ENCODE peak calls at places on chromosomes 16 and 17, in six cellular contexts. N is HCT116, L is H1, D is NT2/D1, U is K562, P is HepG2. A is an unnamed sample.

GRCh38 chr17:81808778-81809555 is 5.0 kb downstream of the GCGR start:
- DNase-seq in U (no peak), N (no peak), L (no peak), D (no peak), P (no peak), A (no peak)

GRCh38 chr17:58113947-58114346 is 30.7 kb downstream of the DYNLL2 start:
- DNase-seq in D (no peak), N (no peak), P (no peak), L (no peak), U (no peak), A (no peak)

GRCh38 chr17:63927464-63928171 is 4.5 kb downstream of the CD79B start:
- DNase-seq in D (no peak), N (no peak), P (no peak), U (no peak), L (no peak), A (no peak)

GRCh38 chr16:85202631-85203461 is 90.6 kb upstream of the CIBAR2 start:
- DNase-seq in N (no peak), L (no peak), D (peak; percentile 50), U (no peak), P (no peak), A (no peak)

GRCh38 chr17:957856-958421 is 21.6 kb downstream of the NXN start:
- DNase-seq in N (no peak), L (no peak), P (no peak), U (no peak), D (no peak), A (no peak)

GRCh38 chr17:17682737-17683675 is 1.7 kb downstream of the RAI1 start:
- DNase-seq in P (no peak), U (peak; percentile 27), N (no peak), L (no peak), D (no peak), A (no peak)

GRCh38 chr16:81694494-81695285 is 84.4 kb upstream of the PLCG2 start:
- DNase-seq in U (no peak), D (no peak), N (no peak), L (no peak), P (no peak), A (no peak)

GRCh38 chr17:78933959-78934568 is 8.9 kb upstream of the TIMP2 start:
- DNase-seq in U (no peak), D (no peak), N (no peak), P (peak; percentile 77), L (peak; percentile 63), A (no peak)

GRCh38 chr16:77336637-77337036 is 98.2 kb downstream of the ADAMTS18 start:
- DNase-seq in N (no peak), L (no peak), D (peak; percentile 23), P (no peak), U (no peak), A (no peak)

GRCh38 chr16:63287411-63287810 is 1251.2 kb upstream of the CDH8 start:
- DNase-seq in L (no peak), D (no peak), P (no peak), N (no peak), U (no peak), A (no peak)

GRCh38 chr16:22270525-22270924 is 26.7 kb upstream of the POLR3E start:
- DNase-seq in D (no peak), L (no peak), U (no peak), N (no peak), P (no peak), A (no peak)

DNA sequence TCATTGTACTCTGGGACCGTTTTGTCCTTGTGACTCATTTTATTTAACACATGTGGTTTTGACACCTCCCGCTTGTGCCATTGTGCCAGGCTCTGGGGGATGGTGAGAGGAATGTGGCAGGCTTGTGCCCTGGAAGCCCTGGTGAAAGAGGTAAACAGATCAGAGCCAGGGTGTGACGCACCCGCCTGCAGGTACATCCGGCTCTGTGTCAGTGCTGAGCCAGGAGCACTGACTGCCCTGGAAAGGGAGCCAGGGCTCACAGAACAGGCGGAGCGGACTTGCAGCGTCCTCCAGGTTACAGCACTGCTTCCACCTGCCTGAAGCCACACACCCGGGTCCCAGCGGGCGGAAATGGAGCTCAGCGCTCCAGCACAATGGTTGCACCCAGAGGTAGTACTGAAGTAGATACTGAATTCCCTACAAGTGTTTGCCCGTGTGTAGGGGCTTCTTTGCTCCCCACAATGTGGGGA is 30.6 kb downstream of the CDRT15 start:
- DNase-seq in U (no peak), D (no peak), L (no peak), P (no peak), N (peak; percentile 86), A (no peak)
- TF ChIP-seq ZNF274 in U (no peak), D (no peak), L (no peak), P (no peak), N (no peak), A (no peak)

GRCh38 chr17:29616300-29617048 is 6.2 kb downstream of the CORO6 start:
- DNase-seq in D (no peak), U (no peak), P (no peak), N (no peak), L (no peak), A (no peak)

GRCh38 chr17:29615048-29615385 is 7.7 kb downstream of the CORO6 start:
- DNase-seq in U (peak; percentile 47), N (no peak), D (no peak), L (no peak), P (no peak), A (no peak)

GRCh38 chr17:29614345-29615047 is 8.2 kb downstream of the CORO6 start:
- DNase-seq in U (no peak), L (no peak), P (no peak), D (no peak), N (no peak), A (no peak)

GRCh38 chr17:29617125-29617480 is 5.6 kb downstream of the CORO6 start:
- DNase-seq in P (peak; percentile 80), L (peak; percentile 91), U (peak; percentile 61), D (no peak), N (peak; percentile 67), A (no peak)

GRCh38 chr17:29615492-29616299 is 7.0 kb downstream of the CORO6 start:
- DNase-seq in N (no peak), P (peak; percentile 72), D (peak; percentile 55), L (peak; percentile 92), U (peak; percentile 98), A (no peak)
- TF ChIP-seq ZNF274 in N (no peak), P (peak; percentile 77), D (no peak), L (no peak), U (no peak), A (no peak)

GRCh38 chr17:6376901-6377300 is 58.0 kb downstream of the AIPL1 start:
- DNase-seq in N (no peak), P (no peak), L (no peak), U (no peak), D (no peak), A (no peak)

GRCh38 chr17:6374271-6374691 is 60.6 kb downstream of the AIPL1 start:
- DNase-seq in L (no peak), P (no peak), U (no peak), N (peak; percentile 61), D (no peak), A (no peak)

GRCh38 chr17:6381052-6381451 is 53.9 kb downstream of the AIPL1 start:
- DNase-seq in L (no peak), D (no peak), N (no peak), U (no peak), P (no peak), A (no peak)

GRCh38 chr17:6374761-6375312 is 60.1 kb downstream of the AIPL1 start:
- DNase-seq in U (no peak), N (peak; percentile 57), P (no peak), D (no peak), L (peak; percentile 61), A (no peak)

DNA sequence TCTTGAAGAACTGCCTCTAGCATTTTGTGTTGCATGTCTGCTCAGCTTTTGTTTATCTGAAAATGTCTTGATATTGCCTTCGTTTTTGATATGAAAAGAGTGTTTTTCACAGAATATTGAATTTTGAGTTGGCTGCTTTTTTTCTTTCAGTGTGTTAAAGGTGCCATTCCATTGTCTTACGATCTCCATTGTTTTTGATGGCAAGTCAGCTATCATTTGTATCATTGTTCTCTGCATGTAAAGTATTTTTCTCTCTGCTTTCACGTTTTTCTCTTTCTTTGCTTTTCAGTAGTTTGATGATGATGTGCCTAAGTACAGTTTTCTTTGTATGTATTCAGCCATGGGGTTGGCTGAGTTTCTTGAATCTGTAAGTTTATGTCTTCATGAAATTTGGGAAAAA is 57.0 kb downstream of the AIPL1 start:
- DNase-seq in D (no peak), N (no peak), L (no peak), P (no peak), U (no peak), A (no peak)
- TF ChIP-seq ZNF274 in D (no peak), N (no peak), L (no peak), P (no peak), U (no peak), A (no peak)

DNA sequence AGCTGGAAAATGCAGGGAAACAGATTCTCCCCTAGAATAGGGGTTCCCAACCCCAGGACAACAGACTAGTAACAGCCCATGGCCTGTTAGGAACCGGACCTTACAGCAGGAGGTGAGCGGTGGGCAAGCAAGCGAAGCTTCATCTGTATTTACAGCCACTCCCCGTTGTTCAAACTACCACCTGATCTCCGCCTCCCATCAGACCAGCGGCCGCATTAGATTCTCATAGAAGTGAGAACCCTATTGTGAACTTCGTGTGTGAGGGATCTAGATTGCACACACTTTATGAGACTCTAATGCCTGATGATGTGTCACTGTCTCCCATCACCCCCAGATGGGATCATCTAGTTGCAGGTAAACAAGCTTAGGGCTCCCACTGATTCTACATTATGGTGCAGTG is 3.5 kb downstream of the CD300LB start:
- DNase-seq in U (no peak), L (no peak), N (no peak), D (no peak), P (no peak), A (no peak)
- TF ChIP-seq ZNF274 in U (no peak), L (no peak), N (no peak), D (no peak), P (no peak), A (no peak)

DNA sequence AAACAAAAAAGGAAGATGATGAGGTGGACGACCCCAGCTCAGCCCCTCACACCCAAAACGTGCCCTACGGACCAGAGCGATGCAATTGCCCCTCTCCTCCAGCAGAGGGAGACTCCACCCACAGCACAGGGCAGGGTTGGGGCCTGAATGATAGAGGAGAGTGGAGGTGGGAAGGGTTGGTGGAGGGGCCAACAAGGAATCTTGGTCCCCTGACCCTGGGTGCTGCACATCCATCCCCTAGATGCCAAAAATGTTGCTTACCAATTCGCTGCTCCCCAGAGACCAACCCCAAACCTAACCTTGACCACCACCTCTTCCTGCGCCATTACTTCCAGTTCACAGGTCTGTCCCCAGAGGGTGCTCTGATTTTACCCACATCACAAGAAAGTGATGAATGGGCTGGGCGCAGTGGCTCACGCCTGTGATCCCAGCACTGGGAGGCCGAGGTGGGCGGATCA is 12.9 kb downstream of the P2RX5 start:
- DNase-seq in P (peak; percentile 27), L (peak; percentile 84), D (no peak), U (peak; percentile 69), N (peak; percentile 53), A (peak; percentile 48)
- TF ChIP-seq ZNF274 in P (no peak), L (no peak), D (no peak), U (no peak), N (no peak), A (no peak)

GRCh38 chr17:48907713-48908046 is 527 bp upstream of the UBE2Z start:
- DNase-seq in P (no peak), D (no peak), N (no peak), L (no peak), U (no peak), A (no peak)
- TF ChIP-seq ZNF274 in P (no peak), D (no peak), N (no peak), L (no peak), U (no peak), A (no peak)

A was measured in GM12878.